ENCODE peak calls at places on chromosomes 2 and 18, in five cellular contexts. G is BE2C, U is mammary epithelial cell, C is dorsolateral prefrontal cortex, D is left lung. Z is an unnamed sample.

GRCh38 chr18:7116832-7117389 is 686 bp downstream of the LAMA1 start:
- DNase-seq in C (no peak), U (peak; percentile 46), D (no peak), G (no peak), Z (peak; percentile 29)

GRCh38 chr2:208565690-208566421 is 159.3 kb downstream of the PTH2R start:
- DNase-seq in C (no peak), U (no peak), G (no peak), D (no peak), Z (no peak)

GRCh38 chr18:3885209-3885792 is 435.3 kb downstream of the TGIF1 start:
- DNase-seq in G (no peak), U (no peak), C (no peak), D (no peak), Z (no peak)

GRCh38 chr2:241742320-241742939 is 8.0 kb downstream of the D2HGDH start:
- DNase-seq in C (no peak), U (no peak), G (no peak), D (peak; percentile 55), Z (no peak)

GRCh38 chr2:112712465-112712864 is 8.4 kb upstream of the NT5DC4 start:
- DNase-seq in U (no peak), C (no peak), G (no peak), D (no peak), Z (no peak)

GRCh38 chr2:79275863-79276262 is 116.3 kb upstream of the REG3A start:
- DNase-seq in C (no peak), U (no peak), D (no peak), G (no peak), Z (no peak)

GRCh38 chr2:64913357-64913869 is 75.8 kb upstream of the SLC1A4 start:
- DNase-seq in C (no peak), U (no peak), G (no peak), D (no peak), Z (peak; percentile 83)

GRCh38 chr2:27920148-27920885 is 29.8 kb downstream of the BABAM2 start:
- DNase-seq in G (no peak), C (no peak), U (no peak), D (no peak), Z (no peak)

GRCh38 chr2:83196225-83196624 is 1262.9 kb downstream of the SUCLG1 start:
- DNase-seq in D (no peak), G (no peak), C (no peak), U (peak; percentile 33), Z (no peak)

GRCh38 chr18:26574958-26575864 is 26.9 kb upstream of the KCTD1 start:
- DNase-seq in G (peak; percentile 43), U (peak; percentile 79), D (peak; percentile 85), C (peak; percentile 54), Z (no peak)

GRCh38 chr2:12302140-12302539 is 414.6 kb upstream of the TRIB2 start:
- DNase-seq in G (no peak), C (no peak), D (no peak), U (no peak), Z (no peak)

GRCh38 chr2:36544638-36545338 is 53.2 kb downstream of the FEZ2 start:
- DNase-seq in C (no peak), D (no peak), G (no peak), U (no peak), Z (no peak)

GRCh38 chr18:675307-675706 is 17.9 kb downstream of the TYMS start:
- DNase-seq in U (no peak), C (no peak), G (no peak), D (no peak), Z (no peak)

GRCh38 chr2:219302412-219302968 is 6.7 kb downstream of the PTPRN start:
- DNase-seq in C (no peak), G (no peak), D (peak; percentile 62), U (no peak), Z (no peak)

GRCh38 chr2:9003616-9004337 is at the start of gene MBOAT2:
- DNase-seq in D (peak; percentile 96), C (peak; percentile 84), G (peak; percentile 97), U (peak; percentile 84), Z (peak; percentile 98)

GRCh38 chr2:66189598-66189997 is 245.3 kb upstream of the MEIS1 start:
- DNase-seq in D (no peak), U (peak; percentile 40), C (no peak), G (no peak), Z (no peak)

GRCh38 chr2:66198873-66199272 is 236.1 kb upstream of the MEIS1 start:
- DNase-seq in U (no peak), G (no peak), C (no peak), D (no peak), Z (no peak)

DNA sequence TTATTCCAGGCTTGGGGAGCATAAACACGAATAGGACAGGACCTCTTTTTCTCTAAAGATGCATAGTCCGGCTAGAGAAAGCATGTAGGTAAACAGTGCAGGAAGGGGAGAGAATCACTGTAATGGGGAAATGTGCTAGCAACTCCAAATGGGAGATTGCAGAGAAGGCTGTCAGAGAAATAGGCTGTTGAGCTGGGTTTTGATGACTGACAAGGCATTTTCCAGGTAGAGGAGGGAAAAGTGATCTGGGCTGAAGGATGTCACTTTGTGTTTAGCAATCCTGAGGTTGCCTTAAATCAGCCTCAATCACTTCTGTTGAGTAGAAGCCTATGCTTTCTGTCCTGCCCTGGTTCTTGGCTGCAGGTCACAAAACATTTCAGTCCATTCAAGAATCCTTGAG is 242.0 kb upstream of the MEIS1 start:
- DNase-seq in G (no peak), U (no peak), C (no peak), D (no peak), Z (no peak)
- H3K4me3 ChIP-seq in G (no peak overlapping the region), U (no peak overlapping the region), C (no peak overlapping the region), D (no peak overlapping the region), Z (no peak overlapping the region)

GRCh38 chr2:43123486-43123885 is 102.9 kb downstream of the ZFP36L2 start:
- DNase-seq in U (no peak), C (no peak), G (no peak), D (no peak), Z (no peak)

GRCh38 chr2:43125090-43125998 is 101.1 kb downstream of the ZFP36L2 start:
- DNase-seq in D (no peak), G (no peak), U (no peak), C (no peak), Z (no peak)

GRCh38 chr2:43123056-43123455 is 103.3 kb downstream of the ZFP36L2 start:
- DNase-seq in U (no peak), G (no peak), C (no peak), D (no peak), Z (no peak)

GRCh38 chr2:43123981-43124666 is 102.3 kb downstream of the ZFP36L2 start:
- DNase-seq in C (no peak), G (no peak), D (no peak), U (no peak), Z (no peak)

DNA sequence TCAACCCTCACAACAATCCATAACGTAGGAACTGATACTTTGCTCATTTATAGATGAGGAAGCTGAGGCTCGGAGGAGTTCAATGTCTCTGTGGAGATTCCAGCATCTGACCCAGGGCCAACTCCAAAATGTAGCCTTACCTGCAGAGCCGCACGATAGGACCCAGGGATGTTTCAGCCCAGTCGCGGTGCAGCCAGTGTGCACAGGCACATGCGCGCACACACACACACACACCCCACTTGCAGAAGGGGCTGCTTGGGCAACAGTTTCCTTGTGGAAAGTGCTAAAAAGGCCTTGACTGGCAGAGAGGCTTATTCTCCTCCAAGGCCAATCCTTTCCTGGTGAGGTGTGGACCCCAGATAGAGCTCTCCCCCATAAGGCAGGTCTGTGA is 101.7 kb downstream of the ZFP36L2 start:
- DNase-seq in C (no peak), G (no peak), D (no peak), U (no peak), Z (no peak)
- H3K4me3 ChIP-seq in C (no peak overlapping the region), G (no peak overlapping the region), D (no peak overlapping the region), U (no peak overlapping the region), Z (no peak overlapping the region)

GRCh38 chr2:138780451-138780880 is 276 bp upstream of the NXPH2 start:
- DNase-seq in U (peak; percentile 10), D (peak; percentile 73), C (no peak), G (peak; percentile 6), Z (no peak)
- H3K4me3 ChIP-seq in U (peak overlapping the region; percentile 13), D (no peak overlapping the region), C (peak overlapping the region; percentile 59), G (no peak overlapping the region), Z (no peak overlapping the region)

DNA sequence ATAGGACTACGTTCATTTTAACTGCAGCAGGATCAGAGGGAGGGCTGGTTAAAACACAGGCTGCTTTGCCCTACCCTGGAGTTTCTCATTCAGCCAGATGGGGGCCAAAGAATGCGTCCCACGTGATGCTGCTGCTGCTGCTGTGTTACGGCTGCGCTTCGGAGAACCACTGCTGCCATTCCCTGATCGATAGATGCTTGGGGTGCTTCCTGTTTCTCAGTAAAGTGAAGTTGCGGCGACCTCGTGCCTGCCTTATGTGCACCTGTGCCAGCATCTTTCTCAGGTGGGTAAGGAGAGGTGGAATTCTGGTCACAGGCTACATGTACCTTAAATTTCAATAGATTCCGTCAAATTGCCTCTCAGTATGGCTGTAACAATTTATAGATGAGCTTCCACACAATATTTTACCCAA is 24.7 kb upstream of the TOGARAM2 start:
- DNase-seq in D (no peak), U (no peak), G (peak; percentile 60), C (no peak), Z (peak; percentile 46)
- H3K4me3 ChIP-seq in D (peak overlapping the region; percentile 17), U (no peak overlapping the region), G (peak overlapping the region; percentile 33), C (peak overlapping the region; percentile 58), Z (peak overlapping the region; percentile 36)

GRCh38 chr2:239441724-239442123 is 40.9 kb upstream of the HDAC4 start:
- DNase-seq in U (no peak), C (no peak), D (no peak), G (no peak), Z (no peak)

GRCh38 chr2:239439383-239440315 is 38.8 kb upstream of the HDAC4 start:
- DNase-seq in C (peak; percentile 84), G (no peak), D (no peak), U (no peak), Z (no peak)

GRCh38 chr2:239438968-239439367 is 38.1 kb upstream of the HDAC4 start:
- DNase-seq in C (no peak), D (no peak), U (no peak), G (no peak), Z (no peak)

GRCh38 chr2:239441261-239441701 is 40.5 kb upstream of the HDAC4 start:
- DNase-seq in D (no peak), G (no peak), U (no peak), C (no peak), Z (no peak)

GRCh38 chr2:239440511-239440959 is 39.7 kb upstream of the HDAC4 start:
- DNase-seq in U (no peak), D (no peak), G (no peak), C (peak; percentile 96), Z (no peak)
- H3K4me3 ChIP-seq in U (no peak overlapping the region), D (no peak overlapping the region), G (no peak overlapping the region), C (peak overlapping the region; percentile 73), Z (no peak overlapping the region)

DNA sequence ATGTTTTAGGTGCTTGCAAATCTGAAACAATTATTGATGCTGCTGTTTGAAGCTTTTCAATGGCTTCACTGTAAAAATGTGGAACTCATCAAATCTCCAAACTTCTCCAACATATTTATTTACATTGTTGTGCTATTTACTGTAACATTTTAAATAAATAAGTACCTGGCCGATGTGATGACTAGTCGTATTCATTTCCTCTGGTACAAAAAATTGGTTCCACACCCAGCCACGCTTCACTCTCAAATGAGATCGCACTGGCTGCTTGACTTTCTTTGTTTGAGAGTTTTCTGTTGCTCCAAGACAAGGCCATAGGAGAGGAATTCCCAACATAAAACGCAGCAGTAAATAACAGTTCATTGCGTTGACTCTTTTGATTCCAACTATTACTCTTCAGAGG is 32.0 kb downstream of the CDH19 start:
- DNase-seq in C (no peak), U (no peak), D (no peak), G (no peak), Z (no peak)
- H3K4me3 ChIP-seq in C (peak overlapping the region; percentile 55), U (no peak overlapping the region), D (no peak overlapping the region), G (no peak overlapping the region), Z (no peak overlapping the region)